ENCODE peak calls at places on chromosomes 2 and 18, in six cellular contexts. W is Peyer's patch; J is PC-3; Z is retina; E is NCI-H526; Q is activated T-cell treated with anti-CD3 and anti-CD28 coated beads, Interleukin-2, amount 50 U/mL, for 48 hours. R is an unnamed sample.
A peak's percentile ranks its signal among the peaks of the same experiment; 100 is the strongest.

GRCh38 chr18:76349067-76349715 is 145.9 kb downstream of the ZNF516 start:
- DNase-seq in W (peak; percentile 86), J (peak; percentile 82), Z (peak; percentile 88), E (peak; percentile 83), Q (peak; percentile 83), R (peak; percentile 81)

GRCh38 chr2:8628179-8628869 is 53.5 kb upstream of the ID2 start:
- DNase-seq in W (no peak), J (peak; percentile 39), Z (no peak), E (no peak), Q (no peak), R (no peak)

GRCh38 chr2:11537951-11538350 is 4.1 kb downstream of the GREB1 start:
- DNase-seq in W (no peak), J (no peak), Z (no peak), E (no peak), Q (no peak), R (no peak)

GRCh38 chr2:156115338-156115737 is 217.2 kb downstream of the NR4A2 start:
- DNase-seq in W (no peak), J (peak; percentile 84), Z (no peak), E (no peak), Q (no peak), R (no peak)

GRCh38 chr2:42338567-42339190 is 22.3 kb downstream of the COX7A2L start:
- DNase-seq in W (no peak), J (no peak), Z (no peak), E (no peak), Q (no peak), R (no peak)

GRCh38 chr2:96869281-96869823 is 528 bp downstream of the SEMA4C start:
- DNase-seq in W (peak; percentile 73), J (peak; percentile 63), Z (no peak), E (peak; percentile 71), Q (no peak), R (peak; percentile 60)

GRCh38 chr2:207513577-207514257 is 16.0 kb upstream of the CREB1 start:
- DNase-seq in W (no peak), J (peak; percentile 93), Z (no peak), E (no peak), Q (no peak), R (no peak)

GRCh38 chr2:60796573-60797509 is 40.8 kb downstream of the PAPOLG start:
- DNase-seq in W (no peak), J (no peak), Z (no peak), E (no peak), Q (no peak), R (no peak)

GRCh38 chr2:219107837-219108236 is 47.1 kb upstream of the IHH start:
- DNase-seq in W (no peak), J (no peak), Z (no peak), E (no peak), Q (no peak), R (no peak)

GRCh38 chr2:68937346-68938055 is 15.2 kb downstream of the GKN2 start:
- DNase-seq in W (no peak), J (no peak), Z (no peak), E (no peak), Q (no peak), R (no peak)

GRCh38 chr18:35153609-35154273 is 87.1 kb upstream of the ZNF397 start:
- DNase-seq in W (no peak), J (no peak), Z (no peak), E (no peak), Q (no peak), R (no peak)

GRCh38 chr18:74040459-74041332 is 106.9 kb downstream of the FBXO15 start:
- DNase-seq in W (peak; percentile 79), J (peak; percentile 52), Z (no peak), E (peak; percentile 52), Q (peak; percentile 79), R (peak; percentile 84)

GRCh38 chr18:58117685-58118403 is 73.8 kb downstream of the NEDD4L start:
- DNase-seq in W (peak; percentile 82), J (peak; percentile 93), Z (no peak), E (peak; percentile 45), Q (no peak), R (no peak)

GRCh38 chr2:197994751-197995150 is 190.4 kb downstream of the PLCL1 start:
- DNase-seq in W (no peak), J (no peak), Z (no peak), E (no peak), Q (no peak), R (no peak)

GRCh38 chr2:18479901-18480369 is 80.5 kb downstream of the RDH14 start:
- DNase-seq in W (no peak), J (no peak), Z (peak; percentile 31), E (no peak), Q (no peak), R (no peak)

GRCh38 chr2:178397002-178397605 is 53.9 kb downstream of the PRKRA start:
- DNase-seq in W (no peak), J (peak; percentile 71), Z (peak; percentile 36), E (peak; percentile 65), Q (no peak), R (no peak)

GRCh38 chr18:59783138-59783537 is 85.9 kb upstream of the CCBE1 start:
- DNase-seq in W (peak; percentile 51), J (peak; percentile 82), Z (peak; percentile 27), E (peak; percentile 60), Q (no peak), R (peak; percentile 24)

GRCh38 chr2:200795044-200795443 is 16.7 kb upstream of the BZW1 start:
- DNase-seq in W (no peak), J (no peak), Z (no peak), E (no peak), Q (no peak), R (no peak)

GRCh38 chr2:227325824-227326195 is 759 bp downstream of the MFF start:
- DNase-seq in W (peak; percentile 62), J (peak; percentile 62), Z (no peak), E (peak; percentile 71), Q (no peak), R (peak; percentile 64)